ENCODE peak calls at places on chromosome X, in nine cellular contexts. M is mammary epithelial cell, A is astrocyte, D is MM.1S, G is hepatocyte, E is GM23248, O is fibroblast of lung, H is K562, Y is PC-3. W is an unnamed sample.

GRCh38 chrX:109533631-109534030 is 3.0 kb upstream of the NXT2 start:
- DNase-seq in M (peak; percentile 48), A (peak; percentile 4), D (no peak), G (no peak), E (peak; percentile 1), O (peak; percentile 23), H (no peak), Y (peak; percentile 69), W (no peak)

GRCh38 chrX:17638731-17639130 is 98.6 kb upstream of the SCML1 start:
- DNase-seq in M (no peak), A (no peak), D (no peak), G (no peak), E (no peak), O (no peak), H (no peak), Y (no peak), W (no peak)

GRCh38 chrX:41605144-41605543 is 83.6 kb upstream of the GPR34 start:
- DNase-seq in M (no peak), A (no peak), D (no peak), G (no peak), E (no peak), O (peak; percentile 16), H (no peak), Y (no peak), W (no peak)

GRCh38 chrX:68826113-68826980 is 2.5 kb upstream of the EFNB1 start:
- DNase-seq in M (no peak), A (no peak), D (no peak), G (no peak), E (peak; percentile 37), O (no peak), H (no peak), Y (no peak), W (no peak)

GRCh38 chrX:17374619-17375360 is at the start of gene NHS:
- DNase-seq in M (peak; percentile 80), A (peak; percentile 59), D (no peak), G (peak; percentile 83), E (peak; percentile 86), O (peak; percentile 75), H (peak; percentile 12), Y (peak; percentile 83), W (peak; percentile 90)

GRCh38 chrX:17860179-17860780 is 818 bp downstream of the RAI2 start:
- DNase-seq in M (no peak), A (no peak), D (no peak), G (no peak), E (peak; percentile 19), O (peak; percentile 1), H (no peak), Y (no peak), W (peak; percentile 39)

GRCh38 chrX:149541521-149542047 is 772 bp downstream of the EOLA1 start:
- DNase-seq in M (no peak), A (no peak), D (no peak), G (no peak), E (peak; percentile 51), O (no peak), H (peak; percentile 61), Y (no peak), W (peak; percentile 72)

GRCh38 chrX:153727108-153727931 is 2.7 kb downstream of the ABCD1 start:
- DNase-seq in M (no peak), A (no peak), D (no peak), G (no peak), E (peak; percentile 59), O (peak; percentile 24), H (no peak), Y (peak; percentile 50), W (no peak)

GRCh38 chrX:68443155-68443868 is 10.0 kb upstream of the OPHN1 start:
- DNase-seq in M (peak; percentile 33), A (peak; percentile 47), D (peak; percentile 82), G (no peak), E (peak; percentile 32), O (peak; percentile 58), H (no peak), Y (peak; percentile 71), W (no peak)

GRCh38 chrX:649166-649565 is 18.6 kb downstream of the SHOX start:
- DNase-seq in M (no peak), A (no peak), D (no peak), G (no peak), E (no peak), O (no peak), H (no peak), Y (no peak), W (no peak)

GRCh38 chrX:146581981-146582712 is 227.4 kb upstream of the CXorf51B start:
- DNase-seq in M (no peak), A (no peak), D (no peak), G (no peak), E (no peak), O (no peak), H (no peak), Y (no peak), W (peak; percentile 24)

GRCh38 chrX:154806837-154807501 is 1.7 kb upstream of the MPP1 start:
- DNase-seq in M (no peak), A (no peak), D (no peak), G (no peak), E (no peak), O (no peak), H (no peak), Y (no peak), W (no peak)

GRCh38 chrX:154804957-154805695 is at the start of gene MPP1:
- DNase-seq in M (peak; percentile 69), A (peak; percentile 52), D (peak; percentile 66), G (peak; percentile 86), E (peak; percentile 85), O (peak; percentile 74), H (peak; percentile 92), Y (peak; percentile 86), W (peak; percentile 78)

GRCh38 chrX:154804564-154804956 is 725 bp downstream of the MPP1 start:
- DNase-seq in M (no peak), A (no peak), D (no peak), G (no peak), E (no peak), O (no peak), H (no peak), Y (no peak), W (no peak)

GRCh38 chrX:154802838-154803410 is 2.4 kb downstream of the MPP1 start:
- DNase-seq in M (no peak), A (no peak), D (no peak), G (no peak), E (no peak), O (no peak), H (peak; percentile 28), Y (no peak), W (no peak)

DNA sequence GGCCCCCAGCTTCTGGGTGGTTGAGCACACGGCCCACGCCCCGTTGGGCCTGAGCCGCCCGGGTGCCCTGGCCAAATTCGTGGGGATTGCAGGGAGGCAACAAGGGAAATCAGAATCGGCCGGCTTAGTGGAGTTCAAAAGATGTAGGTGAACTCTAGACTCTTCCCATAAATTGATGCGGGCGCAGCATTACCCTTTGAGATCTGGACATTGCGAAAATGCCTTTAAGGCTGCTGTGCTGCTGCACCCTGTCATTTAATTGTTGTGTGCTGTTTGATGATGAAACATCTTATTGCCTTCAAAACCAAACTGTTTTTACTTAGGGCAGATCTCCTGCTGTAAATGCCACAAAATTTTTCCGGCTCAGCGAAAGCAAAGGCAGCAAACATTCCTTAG is 409 bp upstream of the MPP1 start:
- DNase-seq in M (no peak), A (peak; percentile 13), D (no peak), G (no peak), E (peak; percentile 50), O (peak; percentile 32), H (no peak), Y (no peak), W (no peak)
- H3K27me3 ChIP-seq in M (no peaks in the 10 kb centered on the region), A (no peaks in the 10 kb centered on the region), D (no peaks in the 10 kb centered on the region), G (no peaks in the 10 kb centered on the region), E (no peaks in the 10 kb centered on the region), O (no peaks in the 10 kb centered on the region), H (no peaks in the 10 kb centered on the region), Y (no peaks in the 10 kb centered on the region), W (peaks cover 72% of the 10 kb centered on the region)

GRCh38 chrX:19709117-19709811 is 178.1 kb downstream of the SH3KBP1 start:
- DNase-seq in M (no peak), A (no peak), D (no peak), G (no peak), E (no peak), O (no peak), H (no peak), Y (no peak), W (no peak)
- TF ChIP-seq EZH2 in M (no peak), A (no peak), D (no peak), G (no peak), E (no peak), O (no peak), H (no peak), Y (no peak), W (no peak)

GRCh38 chrX:134530845-134531244 is 70.9 kb downstream of the HPRT1 start:
- DNase-seq in M (no peak), A (no peak), D (no peak), G (no peak), E (no peak), O (no peak), H (no peak), Y (no peak), W (no peak)

GRCh38 chrX:134526399-134526798 is 66.4 kb downstream of the HPRT1 start:
- DNase-seq in M (no peak), A (peak; percentile 20), D (no peak), G (no peak), E (peak; percentile 28), O (peak; percentile 46), H (no peak), Y (peak; percentile 46), W (no peak)

GRCh38 chrX:134525086-134525792 is 65.3 kb downstream of the HPRT1 start:
- DNase-seq in M (no peak), A (no peak), D (no peak), G (no peak), E (peak; percentile 27), O (peak; percentile 40), H (no peak), Y (peak; percentile 10), W (no peak)

GRCh38 chrX:134529481-134529880 is 69.5 kb downstream of the HPRT1 start:
- DNase-seq in M (no peak), A (no peak), D (no peak), G (no peak), E (no peak), O (no peak), H (no peak), Y (no peak), W (no peak)

DNA sequence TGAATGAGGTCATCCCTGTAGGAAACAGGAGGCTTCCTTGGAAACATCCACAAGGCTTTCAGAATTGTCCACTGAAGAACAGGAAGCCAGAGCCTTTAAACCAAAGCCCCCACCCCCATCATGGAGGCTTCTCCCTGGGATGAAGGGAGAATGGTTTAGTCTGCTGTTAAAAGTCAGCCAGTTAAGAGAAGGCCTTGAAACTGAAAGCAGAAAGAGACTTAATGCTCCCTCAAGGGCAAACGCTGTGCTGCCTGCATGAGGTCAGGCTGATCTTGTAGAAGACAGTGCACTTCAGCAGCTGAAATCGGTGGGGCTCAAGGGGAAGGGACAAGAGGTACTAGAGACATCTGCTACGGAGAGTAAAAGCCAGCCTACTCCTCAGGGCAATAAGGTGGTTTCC is 69.0 kb downstream of the HPRT1 start:
- DNase-seq in M (no peak), A (no peak), D (peak; percentile 69), G (no peak), E (no peak), O (no peak), H (no peak), Y (no peak), W (no peak)
- H2AFZ ChIP-seq in M (no peak overlapping the region), A (no peak overlapping the region), D (peak overlapping the region; percentile 28), G (no peak overlapping the region), E (no peak overlapping the region), O (no peak overlapping the region), H (no peak overlapping the region), Y (no peak overlapping the region), W (no peak overlapping the region)

GRCh38 chrX:79623098-79623762 is 256.1 kb upstream of the ITM2A start:
- DNase-seq in M (no peak), A (no peak), D (no peak), G (no peak), E (no peak), O (no peak), H (no peak), Y (no peak), W (no peak)

GRCh38 chrX:79618280-79618679 is 251.1 kb upstream of the ITM2A start:
- DNase-seq in M (no peak), A (no peak), D (peak; percentile 52), G (no peak), E (no peak), O (no peak), H (no peak), Y (no peak), W (no peak)
- H3K27me3 ChIP-seq in M (no peaks in the 10 kb centered on the region), A (no peaks in the 10 kb centered on the region), D (no peaks in the 10 kb centered on the region), G (no peaks in the 10 kb centered on the region), E (no peaks in the 10 kb centered on the region), O (no peaks in the 10 kb centered on the region), H (no peaks in the 10 kb centered on the region), Y (no peaks in the 10 kb centered on the region), W (no peaks in the 10 kb centered on the region)